ENCODE peak calls at places on chromosomes 7 and 10, in ten cellular contexts. B, J, F, K, P, M, D, Q, C and E are unnamed samples.
A peak's percentile ranks its signal among the peaks of the same experiment; 100 is the strongest.

GRCh38 chr10:122116331-122116730 is 127.4 kb downstream of the TACC2 start:
- DNase-seq in F (no peak), K (no peak), P (no peak), M (peak; percentile 25), Q (peak; percentile 34), C (peak; percentile 82), J (no peak), B (peak; percentile 26), D (no peak), E (peak; percentile 71)

GRCh38 chr10:8349610-8350249 is 295.2 kb downstream of the GATA3 start:
- DNase-seq in C (no peak), D (no peak), B (no peak), P (no peak), M (no peak), Q (no peak), J (no peak), K (no peak), F (no peak), E (no peak)

GRCh38 chr7:80641548-80641947 is 3.1 kb downstream of the CD36 start:
- DNase-seq in B (no peak), J (no peak), K (no peak), D (no peak), M (no peak), P (no peak), C (peak; percentile 22), F (no peak), Q (peak; percentile 49), E (no peak)

GRCh38 chr7:90710466-90710850 is 114.3 kb downstream of the CDK14 start:
- DNase-seq in K (no peak), F (no peak), Q (no peak), C (no peak), J (no peak), D (no peak), B (no peak), P (no peak), M (no peak), E (no peak)

GRCh38 chr7:75658802-75659201 is 79.9 kb downstream of the HIP1 start:
- DNase-seq in M (no peak), D (no peak), Q (no peak), F (no peak), J (no peak), B (no peak), C (no peak), K (no peak), P (no peak), E (no peak)

GRCh38 chr10:13483951-13484350 is 44.9 kb downstream of the BEND7 start:
- DNase-seq in B (no peak), C (no peak), F (no peak), Q (no peak), M (peak; percentile 47), J (no peak), D (no peak), K (no peak), P (no peak), E (no peak)

GRCh38 chr10:89019589-89020327 is 29.2 kb downstream of the FAS start:
- DNase-seq in P (no peak), B (peak; percentile 60), C (no peak), Q (no peak), J (no peak), K (no peak), M (no peak), F (no peak), D (no peak), E (no peak)

GRCh38 chr7:85890244-85890811 is 703.5 kb upstream of the SEMA3D start:
- DNase-seq in P (no peak), F (no peak), K (no peak), J (peak; percentile 6), Q (peak; percentile 26), B (peak; percentile 39), D (peak; percentile 62), M (peak; percentile 20), C (peak; percentile 31), E (peak; percentile 9)

GRCh38 chr7:77940647-77941046 is 142.1 kb downstream of the PHTF2 start:
- DNase-seq in M (no peak), C (peak; percentile 47), J (peak; percentile 2), K (peak; percentile 28), P (no peak), D (peak; percentile 62), Q (peak; percentile 52), B (peak; percentile 36), F (no peak), E (peak; percentile 6)

GRCh38 chr7:78563186-78563585 is 764.6 kb downstream of the PHTF2 start:
- DNase-seq in F (no peak), D (no peak), P (no peak), K (no peak), Q (no peak), B (no peak), J (no peak), M (no peak), C (no peak), E (no peak)

GRCh38 chr10:67520924-67521520 is 175.0 kb downstream of the CTNNA3 start:
- DNase-seq in D (peak; percentile 60), B (peak; percentile 38), K (peak; percentile 45), M (peak; percentile 1), C (peak; percentile 75), Q (peak; percentile 58), P (peak; percentile 14), F (no peak), J (peak; percentile 58), E (peak; percentile 33)

GRCh38 chr7:47327698-47328391 is 254.1 kb downstream of the TNS3 start:
- DNase-seq in B (no peak), D (no peak), Q (peak; percentile 94), P (no peak), K (peak; percentile 82), F (peak; percentile 86), J (peak; percentile 84), C (peak; percentile 82), M (no peak), E (peak; percentile 79)

GRCh38 chr10:79079074-79079397 is 10.3 kb downstream of the ZMIZ1 start:
- DNase-seq in D (no peak), J (no peak), F (no peak), C (no peak), M (no peak), B (no peak), P (no peak), K (no peak), Q (peak; percentile 55), E (no peak)

GRCh38 chr10:132926777-132927650 is 15.4 kb downstream of the CFAP46 start:
- DNase-seq in M (no peak), K (no peak), Q (no peak), B (no peak), D (no peak), C (no peak), P (no peak), F (no peak), J (no peak), E (no peak)

GRCh38 chr7:31687024-31687423 is at the start of gene PPP1R17:
- DNase-seq in K (no peak), J (peak; percentile 6), C (no peak), P (no peak), M (no peak), B (no peak), Q (no peak), D (no peak), F (no peak), E (no peak)